ENCODE peak calls at places on chromosomes 4 and X, in four cellular contexts. T is astrocyte of the cerebellum, G is cardiac muscle cell, Q is AG09309. F is an unnamed sample.

GRCh38 chrX:131399692-131400428 is 110.8 kb upstream of the IGSF1 start:
- DNase-seq in T (no peak), G (no peak), Q (no peak), F (no peak)

GRCh38 chrX:20374866-20375530 is 108.3 kb upstream of the RPS6KA3 start:
- DNase-seq in T (no peak), G (peak; percentile 51), Q (no peak), F (no peak)

GRCh38 chr4:110268352-110268751 is 69.9 kb upstream of the ELOVL6 start:
- DNase-seq in T (no peak), G (no peak), Q (no peak), F (no peak)

GRCh38 chrX:44971674-44972073 is 98.7 kb downstream of the KDM6A start:
- DNase-seq in T (no peak), G (peak; percentile 62), Q (no peak), F (no peak)

GRCh38 chr4:25694466-25694865 is 38.8 kb downstream of the SLC34A2 start:
- DNase-seq in T (no peak), G (no peak), Q (no peak), F (no peak)

GRCh38 chr4:72613959-72614358 is 44.9 kb upstream of the ADAMTS3 start:
- DNase-seq in T (no peak), G (peak; percentile 25), Q (no peak), F (no peak)

GRCh38 chr4:4216668-4217067 is 10.1 kb downstream of the OTOP1 start:
- DNase-seq in T (no peak), G (no peak), Q (no peak), F (no peak)

GRCh38 chrX:103536071-103536470 is 16.8 kb upstream of the RAB40A start:
- DNase-seq in T (no peak), G (no peak), Q (no peak), F (no peak)

GRCh38 chrX:15674514-15674898 is 9.9 kb upstream of the CLTRN start:
- DNase-seq in T (peak; percentile 90), G (peak; percentile 94), Q (peak; percentile 87), F (peak; percentile 54)

GRCh38 chr4:38281416-38282071 is 321.3 kb downstream of the PTTG2 start:
- DNase-seq in T (peak; percentile 29), G (no peak), Q (no peak), F (no peak)

GRCh38 chrX:53714580-53715335 is 28.2 kb upstream of the HUWE1 start:
- DNase-seq in T (peak; percentile 26), G (no peak), Q (no peak), F (no peak)

GRCh38 chr4:180827193-180827592 is 1416.0 kb upstream of the TENM3 start:
- DNase-seq in T (no peak), G (peak; percentile 9), Q (peak; percentile 3), F (no peak)

GRCh38 chr4:82865592-82865991 is 25.4 kb downstream of the SEC31A start:
- DNase-seq in T (peak; percentile 65), G (no peak), Q (peak; percentile 73), F (no peak)

GRCh38 chrX:13487731-13488505 is 81.5 kb upstream of the EGFL6 start:
- DNase-seq in T (peak; percentile 64), G (peak; percentile 30), Q (peak; percentile 87), F (no peak)

GRCh38 chrX:17237146-17237545 is 137.9 kb upstream of the NHS start:
- DNase-seq in T (no peak), G (no peak), Q (no peak), F (no peak)

GRCh38 chr4:137664055-137664405 is 131.7 kb upstream of the PCDH18 start:
- DNase-seq in T (peak; percentile 43), G (no peak), Q (peak; percentile 89), F (no peak)

GRCh38 chr4:78797777-78798284 is 21.7 kb downstream of the BMP2K start:
- DNase-seq in T (no peak), G (no peak), Q (no peak), F (no peak)

GRCh38 chr4:10006236-10006603 is 15.1 kb downstream of the SLC2A9 start:
- DNase-seq in T (no peak), G (no peak), Q (peak; percentile 27), F (no peak)

GRCh38 chrX:23269923-23270322 is 64.7 kb upstream of the PTCHD1 start:
- DNase-seq in T (no peak), G (no peak), Q (no peak), F (no peak)

GRCh38 chr4:53688186-53688790 is 97.0 kb upstream of the LNX1 start:
- DNase-seq in T (peak; percentile 99), G (no peak), Q (peak; percentile 98), F (no peak)

GRCh38 chr4:26859762-26860156 is 882 bp upstream of the STIM2 start:
- DNase-seq in T (no peak), G (no peak), Q (no peak), F (no peak)

GRCh38 chr4:168437192-168437938 is 42.9 kb downstream of the DDX60L start:
- DNase-seq in T (no peak), G (no peak), Q (no peak), F (no peak)

GRCh38 chr4:38902695-38903094 is 35.1 kb downstream of the FAM114A1 start:
- DNase-seq in T (no peak), G (peak; percentile 23), Q (no peak), F (no peak)

GRCh38 chr4:13533670-13534343 is 10.5 kb downstream of the NKX3-2 start:
- DNase-seq in T (no peak), G (no peak), Q (no peak), F (no peak)

GRCh38 chr4:4919926-4920325 is 60.5 kb downstream of the MSX1 start:
- DNase-seq in T (no peak), G (no peak), Q (no peak), F (no peak)

GRCh38 chrX:136577562-136577961 is 45.5 kb downstream of the VGLL1 start:
- DNase-seq in T (peak; percentile 1), G (peak; percentile 54), Q (no peak), F (peak; percentile 41)

GRCh38 chr4:85039526-85039925 is 73.0 kb upstream of the WDFY3 start:
- DNase-seq in T (no peak), G (no peak), Q (no peak), F (no peak)

GRCh38 chr4:140028676-140029407 is 125.1 kb downstream of the MAML3 start:
- DNase-seq in T (no peak), G (no peak), Q (no peak), F (no peak)

GRCh38 chr4:140027135-140027534 is 126.8 kb downstream of the MAML3 start:
- DNase-seq in T (no peak), G (no peak), Q (no peak), F (no peak)

GRCh38 chr4:140037353-140038030 is 116.5 kb downstream of the MAML3 start:
- DNase-seq in T (peak; percentile 84), G (no peak), Q (peak; percentile 67), F (no peak)

GRCh38 chr4:140031706-140032105 is 122.3 kb downstream of the MAML3 start:
- DNase-seq in T (no peak), G (no peak), Q (no peak), F (no peak)
- TF ChIP-seq CTCF in T (no peak), G (no peak), Q (no peak), F (no peak)

GRCh38 chrX:39731735-39732134 is 366.0 kb downstream of the BCOR start:
- DNase-seq in T (no peak), G (no peak), Q (no peak), F (no peak)

GRCh38 chrX:39729834-39730670 is 367.7 kb downstream of the BCOR start:
- DNase-seq in T (peak; percentile 23), G (no peak), Q (no peak), F (no peak)

GRCh38 chrX:39731390-39731680 is 366.4 kb downstream of the BCOR start:
- DNase-seq in T (no peak), G (no peak), Q (no peak), F (no peak)

GRCh38 chrX:39728852-39729587 is 368.7 kb downstream of the BCOR start:
- DNase-seq in T (no peak), G (no peak), Q (no peak), F (no peak)

GRCh38 chrX:39730671-39731389 is 366.9 kb downstream of the BCOR start:
- DNase-seq in T (peak; percentile 60), G (peak; percentile 71), Q (peak; percentile 83), F (peak; percentile 56)
- TF ChIP-seq CTCF in T (peak; percentile 62), G (peak; percentile 69), Q (peak; percentile 75), F (no peak)

GRCh38 chrX:30713061-30713525 is 59.9 kb downstream of the GK start:
- DNase-seq in T (peak; percentile 26), G (peak; percentile 75), Q (peak; percentile 33), F (peak; percentile 27)
- TF ChIP-seq CTCF in T (peak; percentile 75), G (peak; percentile 72), Q (peak; percentile 77), F (peak; percentile 32)

DNA sequence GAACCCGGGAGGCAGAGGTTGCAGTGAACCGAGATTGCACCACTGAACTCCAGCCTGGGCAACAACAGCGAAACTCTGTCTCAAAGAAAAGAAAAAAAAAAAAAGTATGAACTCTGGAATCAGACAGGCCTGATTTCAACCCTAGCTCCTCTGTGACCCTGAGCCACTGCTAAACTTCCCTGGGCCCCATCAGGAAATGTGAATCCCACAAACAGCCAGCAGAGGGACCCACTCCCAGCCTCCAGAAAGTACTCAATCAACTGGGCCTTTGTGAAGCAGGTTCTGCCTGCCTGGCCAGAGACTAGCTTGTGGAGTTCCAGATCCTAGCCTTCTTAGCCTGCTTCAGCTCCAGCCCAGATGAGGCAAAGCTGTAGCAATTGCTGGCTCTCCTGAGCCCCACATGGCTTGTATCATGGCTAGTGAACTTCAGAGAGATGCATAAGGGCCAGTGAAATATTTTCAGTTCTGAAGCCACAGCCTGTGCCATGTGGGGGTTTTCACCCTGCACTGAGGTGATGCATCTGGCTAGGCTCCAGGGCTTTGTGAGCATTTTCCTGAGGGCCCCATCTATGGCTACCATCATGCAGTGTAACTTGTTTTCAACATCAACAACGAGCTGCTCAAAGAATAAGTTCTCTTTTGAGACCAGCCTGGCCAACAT is 7.2 kb upstream of the IDS start:
- DNase-seq in T (no peak), G (peak; percentile 55), Q (no peak), F (no peak)
- TF ChIP-seq CTCF in T (peak; percentile 60), G (peak; percentile 62), Q (peak; percentile 70), F (peak; percentile 52)